ENCODE peak calls at places on chromosomes 16 and 17, in ten cellular contexts. H is colonic mucosa; G is fibroblast of lung; I is CD8-positive, alpha-beta T cell; R is cardiac fibroblast; Z is adrenal gland; X is psoas muscle; O is esophagus muscularis mucosa; J is mucosa of descending colon; D is PC-3. B is an unnamed sample.

GRCh38 chr17:5262417-5262816 is 19.7 kb upstream of the RABEP1 start:
- DNase-seq in O (no peak), R (no peak), I (no peak), X (no peak), D (peak; percentile 14), Z (no peak), H (no peak), G (no peak), J (no peak), B (no peak)

GRCh38 chr16:4015275-4015990 is 100.8 kb downstream of the ADCY9 start:
- DNase-seq in H (peak; percentile 55), O (no peak), I (no peak), Z (no peak), R (no peak), D (no peak), J (peak; percentile 58), G (peak; percentile 49), X (no peak), B (peak; percentile 80)

GRCh38 chr17:13477180-13477611 is 124.5 kb downstream of the HS3ST3A1 start:
- DNase-seq in H (no peak), R (peak; percentile 60), Z (no peak), D (peak; percentile 39), O (peak; percentile 77), G (peak; percentile 75), I (no peak), J (no peak), X (no peak), B (peak; percentile 92)

GRCh38 chr16:29813644-29814562 is 1.9 kb downstream of the PRRT2 start:
- DNase-seq in D (no peak), J (no peak), Z (no peak), G (no peak), R (no peak), H (no peak), I (no peak), X (no peak), O (no peak), B (no peak)

GRCh38 chr16:84545114-84545737 is 40.8 kb upstream of the MEAK7 start:
- DNase-seq in O (no peak), G (no peak), H (no peak), D (no peak), Z (no peak), X (no peak), R (no peak), I (no peak), J (no peak), B (no peak)

GRCh38 chr16:85393674-85394510 is 219.2 kb upstream of the GSE1 start:
- DNase-seq in J (peak; percentile 71), R (peak; percentile 63), O (no peak), D (peak; percentile 23), I (peak; percentile 65), X (peak; percentile 66), Z (no peak), H (peak; percentile 72), G (no peak), B (peak; percentile 77)

GRCh38 chr16:9016824-9017223 is 53.1 kb upstream of the USP7 start:
- DNase-seq in J (no peak), O (no peak), R (no peak), H (no peak), Z (no peak), X (no peak), I (no peak), D (no peak), G (no peak), B (no peak)

GRCh38 chr17:8935194-8935593 is 30.3 kb downstream of the PIK3R5 start:
- DNase-seq in G (peak; percentile 7), J (no peak), I (peak; percentile 72), X (no peak), H (no peak), O (no peak), Z (no peak), D (no peak), R (peak; percentile 38), B (no peak)

GRCh38 chr17:15397605-15398004 is 56.2 kb upstream of the TEKT3 start:
- DNase-seq in R (no peak), I (no peak), X (no peak), H (no peak), J (no peak), Z (no peak), D (no peak), G (no peak), O (no peak), B (peak; percentile 65)

GRCh38 chr17:67801626-67802175 is 23.6 kb upstream of the BPTF start:
- DNase-seq in I (no peak), D (peak; percentile 23), J (no peak), G (no peak), H (no peak), O (no peak), X (no peak), R (no peak), Z (no peak), B (no peak)

DNA sequence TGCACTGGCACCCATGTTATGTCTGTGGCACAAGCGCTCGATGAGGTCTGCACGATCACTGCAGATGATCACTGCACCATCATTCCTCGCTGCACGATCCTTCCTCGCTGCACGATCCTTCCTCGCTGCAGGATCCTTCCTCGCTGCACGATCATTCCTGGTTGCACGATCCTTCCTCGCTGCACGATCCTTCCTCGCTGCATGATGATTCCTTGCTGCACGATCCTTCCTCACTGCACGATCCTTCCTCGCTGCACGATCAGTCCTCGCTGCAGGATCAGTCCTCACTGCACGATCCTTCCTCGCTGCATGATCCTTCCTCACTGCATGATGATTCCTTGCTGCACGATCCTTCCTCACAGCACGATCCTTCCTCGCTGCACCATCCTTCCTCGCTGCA is 29.3 kb downstream of the METRNL start:
- DNase-seq in I (no peak), O (no peak), R (no peak), J (no peak), H (no peak), X (no peak), Z (no peak), D (no peak), G (no peak), B (no peak)
- TF ChIP-seq CTCF in I (no peak), O (no peak), R (no peak), J (no peak), H (no peak), X (no peak), Z (no peak), D (no peak), G (no peak), B (no peak)

DNA sequence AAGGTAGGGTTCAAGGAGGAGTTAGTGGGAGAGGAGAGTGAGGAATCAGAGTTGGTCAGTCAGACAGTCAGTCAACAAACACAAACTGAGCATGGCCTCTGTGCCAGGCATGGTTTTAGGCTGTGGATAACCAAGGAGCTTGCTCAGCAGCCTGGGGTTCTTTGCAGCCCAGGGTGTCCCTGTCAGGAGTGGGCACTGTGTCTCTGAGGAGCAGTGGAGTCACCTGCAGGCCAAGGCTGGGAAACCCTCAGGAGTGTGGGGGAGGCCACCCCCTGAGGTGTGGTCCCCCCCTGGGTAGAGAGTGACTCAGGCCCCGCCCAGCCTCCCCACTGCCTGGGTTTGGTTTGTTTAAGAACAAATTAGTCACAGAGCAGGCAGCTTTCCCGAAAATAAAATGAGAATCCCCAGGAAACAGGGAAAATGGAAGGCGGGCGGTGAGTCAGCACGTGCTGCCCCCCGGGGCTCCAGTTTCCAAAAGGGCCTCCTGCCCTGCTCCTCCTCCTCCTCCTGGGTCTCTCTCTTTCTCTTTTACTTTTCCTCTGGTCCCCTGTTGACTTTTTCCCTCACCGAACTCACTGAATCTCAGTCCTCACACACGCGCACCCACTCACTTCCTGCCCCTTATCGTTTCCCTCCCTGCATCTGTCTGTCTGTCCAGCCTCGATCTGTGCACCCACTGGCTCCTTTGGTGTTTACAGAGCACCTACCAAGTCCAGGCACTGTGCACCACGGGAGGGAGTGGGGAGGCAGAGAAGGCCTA is 44.3 kb downstream of the SOCS3 start:
- DNase-seq in H (peak; percentile 88), I (peak; percentile 43), X (peak; percentile 85), O (peak; percentile 97), Z (peak; percentile 68), R (peak; percentile 94), J (peak; percentile 81), G (peak; percentile 90), D (peak; percentile 99), B (peak; percentile 90)
- H3K4me3 ChIP-seq in H (no peak overlapping the region), I (no peak overlapping the region), X (no peak overlapping the region), O (no peak overlapping the region), Z (no peak overlapping the region), R (peak overlapping the region; percentile 30), J (no peak overlapping the region), G (peak overlapping the region; percentile 34), D (peak overlapping the region; percentile 36), B (peak overlapping the region; percentile 23)

GRCh38 chr16:79661578-79661977 is 61.0 kb upstream of the MAF start:
- DNase-seq in H (no peak), R (no peak), I (no peak), X (no peak), Z (no peak), J (no peak), O (no peak), D (no peak), G (no peak), B (no peak)
- TF ChIP-seq CTCF in H (no peak), R (no peak), I (no peak), X (no peak), Z (no peak), J (no peak), O (no peak), D (no peak), G (no peak), B (no peak)

GRCh38 chr17:27380551-27380950 is 75.7 kb upstream of the KSR1 start:
- DNase-seq in X (no peak), G (no peak), Z (peak; percentile 47), I (no peak), O (no peak), D (no peak), H (no peak), R (no peak), J (no peak), B (no peak)

GRCh38 chr17:27381007-27381501 is 75.2 kb upstream of the KSR1 start:
- DNase-seq in O (no peak), R (peak; percentile 66), H (peak; percentile 56), G (peak; percentile 53), X (peak; percentile 74), Z (peak; percentile 86), D (peak; percentile 43), J (peak; percentile 78), I (peak; percentile 74), B (peak; percentile 45)

GRCh38 chr17:27382025-27382424 is 74.2 kb upstream of the KSR1 start:
- DNase-seq in X (no peak), I (no peak), Z (peak; percentile 28), O (no peak), D (no peak), G (no peak), J (no peak), H (no peak), R (no peak), B (no peak)

GRCh38 chr17:27378482-27379200 is 77.6 kb upstream of the KSR1 start:
- DNase-seq in H (no peak), G (peak; percentile 41), I (no peak), J (no peak), Z (no peak), X (no peak), D (no peak), O (no peak), R (no peak), B (peak; percentile 73)

GRCh38 chr17:27379863-27380533 is 76.2 kb upstream of the KSR1 start:
- DNase-seq in R (peak; percentile 53), O (no peak), G (peak; percentile 73), X (peak; percentile 72), I (no peak), H (peak; percentile 42), J (peak; percentile 39), D (peak; percentile 61), Z (peak; percentile 69), B (peak; percentile 66)
- H3K4me3 ChIP-seq in R (peak overlapping the region; percentile 8), O (peak overlapping the region; percentile 44), G (peak overlapping the region; percentile 44), X (peak overlapping the region; percentile 34), I (no peak overlapping the region), H (no peak overlapping the region), J (no peak overlapping the region), D (peak overlapping the region; percentile 39), Z (peak overlapping the region; percentile 37), B (peak overlapping the region; percentile 43)

GRCh38 chr17:65048441-65048840 is 8.1 kb downstream of the GNA13 start:
- DNase-seq in R (no peak), Z (no peak), D (no peak), H (no peak), J (no peak), O (no peak), G (no peak), X (no peak), I (no peak), B (peak; percentile 68)
- TF ChIP-seq CTCF in R (no peak), Z (no peak), D (no peak), H (no peak), J (no peak), O (no peak), G (no peak), X (no peak), I (no peak), B (no peak)

B was measured in fibroblast of villous mesenchyme.